ENCODE peak calls at places on chromosome 9, in nine cellular contexts. D is type B pancreatic cell; W is choroid plexus epithelial cell; K is tibial nerve; N is sigmoid colon; J is foreskin fibroblast; B is activated B cell treated with CpG ODN at 0.5 μM for 24 hours; S is WTC11; X is CD8-positive, alpha-beta T cell. E is an unnamed sample.

GRCh38 chr9:134556531-134557068 is 85.0 kb upstream of the COL5A1 start:
- DNase-seq in D (no peak), W (peak), K (no peak), N (peak), J (peak), B (no peak), S (no peak), X (no peak), E (no peak)

GRCh38 chr9:92359380-92360007 is 33.7 kb downstream of the CENPP start:
- DNase-seq in D (no peak), W (no peak), K (no peak), N (no peak), J (no peak), B (no peak), S (no peak), X (no peak), E (no peak)

GRCh38 chr9:111926421-111926875 is 29.8 kb downstream of the UGCG start:
- DNase-seq in D (no peak), W (peak), K (no peak), N (peak), J (peak), B (peak), S (no peak), X (peak), E (no peak)

GRCh38 chr9:136695435-136695895 is 8.2 kb upstream of the AGPAT2 start:
- DNase-seq in D (no peak), W (no peak), K (no peak), N (no peak), J (no peak), B (no peak), S (no peak), X (no peak), E (no peak)

GRCh38 chr9:83981126-83981871 is 694 bp downstream of the RMI1 start:
- DNase-seq in D (no peak), W (peak), K (no peak), N (peak), J (peak), B (no peak), S (no peak), X (no peak), E (no peak)

GRCh38 chr9:5667391-5667790 is 38.5 kb downstream of the RIC1 start:
- DNase-seq in D (no peak), W (no peak), K (no peak), N (no peak), J (no peak), B (no peak), S (no peak), X (no peak), E (no peak)

GRCh38 chr9:89114741-89115140 is 63.9 kb downstream of the SHC3 start:
- DNase-seq in D (no peak), W (no peak), K (no peak), N (no peak), J (no peak), B (no peak), S (no peak), X (no peak), E (no peak)

GRCh38 chr9:72554221-72554641 is 32.8 kb downstream of the TMC1 start:
- DNase-seq in D (no peak), W (peak), K (no peak), N (no peak), J (peak), B (no peak), S (no peak), X (no peak), E (peak)

GRCh38 chr9:120918931-120919638 is 7.5 kb downstream of the TRAF1 start:
- DNase-seq in D (no peak), W (peak), K (no peak), N (no peak), J (peak), B (no peak), S (no peak), X (no peak), E (no peak)

GRCh38 chr9:122835313-122835731 is 6.9 kb upstream of the PDCL start:
- DNase-seq in D (no peak), W (no peak), K (no peak), N (no peak), J (no peak), B (no peak), S (no peak), X (no peak), E (no peak)

GRCh38 chr9:81976351-81976750 is 12.2 kb upstream of the SPATA31D1 start:
- DNase-seq in D (no peak), W (no peak), K (no peak), N (no peak), J (no peak), B (no peak), S (peak), X (no peak), E (no peak)

GRCh38 chr9:76107487-76107886 is 217.0 kb downstream of the PCSK5 start:
- DNase-seq in D (no peak), W (no peak), K (no peak), N (peak), J (peak), B (no peak), S (no peak), X (no peak), E (no peak)

GRCh38 chr9:137452761-137453642 is 6.1 kb downstream of the NSMF start:
- DNase-seq in D (no peak), W (no peak), K (no peak), N (peak), J (no peak), B (no peak), S (no peak), X (peak), E (no peak)

GRCh38 chr9:130766031-130766903 is 68.8 kb upstream of the ABL1 start:
- DNase-seq in D (no peak), W (no peak), K (no peak), N (peak), J (no peak), B (no peak), S (no peak), X (no peak), E (no peak)

GRCh38 chr9:131464354-131465000 is 38.2 kb upstream of the POMT1 start:
- DNase-seq in D (no peak), W (no peak), K (no peak), N (peak), J (no peak), B (no peak), S (no peak), X (no peak), E (no peak)

GRCh38 chr9:123111427-123111826 is 78.0 kb downstream of the GPR21 start:
- DNase-seq in D (no peak), W (no peak), K (no peak), N (no peak), J (no peak), B (no peak), S (no peak), X (no peak), E (no peak)

GRCh38 chr9:17600962-17601593 is 22.2 kb downstream of the SH3GL2 start:
- DNase-seq in D (no peak), W (peak), K (no peak), N (no peak), J (no peak), B (no peak), S (no peak), X (no peak), E (no peak)

GRCh38 chr9:72812622-72813111 is 140.2 kb downstream of the ALDH1A1 start:
- DNase-seq in D (no peak), W (no peak), K (no peak), N (no peak), J (peak), B (no peak), S (no peak), X (no peak), E (no peak)

GRCh38 chr9:34256104-34256503 is 73.0 kb downstream of the KIF24 start:
- DNase-seq in D (no peak), W (peak), K (no peak), N (no peak), J (peak), B (no peak), S (peak), X (no peak), E (no peak)
- TF ChIP-seq CTCF in D (no peak), W (peak), K (no peak), N (no peak), J (peak), B (no peak), S (no peak), X (no peak), E (peak)

DNA sequence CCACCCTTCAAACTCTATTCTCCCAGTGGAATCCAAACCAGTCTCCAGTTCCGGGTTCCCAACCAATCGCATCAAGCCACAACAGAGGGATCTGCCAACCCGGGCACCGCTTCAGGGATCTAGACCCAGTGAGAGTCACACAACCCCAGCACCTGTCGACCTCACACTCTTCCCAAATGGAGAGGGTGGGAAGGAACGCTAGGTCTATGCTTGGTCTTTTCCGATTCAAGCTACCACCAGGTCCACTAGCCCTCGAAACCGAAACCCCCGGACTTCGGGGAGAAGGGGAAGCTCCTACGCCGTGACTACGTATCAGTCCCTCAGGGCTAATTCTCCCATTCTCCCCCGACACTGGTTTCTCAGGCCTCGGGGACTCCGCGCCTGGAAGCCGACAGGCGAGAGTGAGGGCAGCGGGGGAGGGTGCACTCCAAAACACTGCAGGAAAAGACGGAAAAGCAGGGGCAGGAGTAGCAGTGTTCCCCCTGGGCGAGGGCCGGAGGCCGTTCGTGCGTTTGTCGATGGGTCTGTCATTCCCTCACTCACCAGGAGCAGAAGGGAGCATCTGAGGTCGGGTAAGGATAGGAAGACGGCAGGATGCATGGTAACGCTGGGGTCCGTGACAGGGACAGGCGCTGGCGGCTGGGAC is 436 bp downstream of the ERP44 start:
- DNase-seq in D (peak), W (peak), K (no peak), N (peak), J (peak), B (peak), S (peak), X (no peak), E (no peak)
- TF ChIP-seq CTCF in D (no peak), W (no peak), K (no peak), N (no peak), J (no peak), B (no peak), S (no peak), X (no peak), E (no peak)

DNA sequence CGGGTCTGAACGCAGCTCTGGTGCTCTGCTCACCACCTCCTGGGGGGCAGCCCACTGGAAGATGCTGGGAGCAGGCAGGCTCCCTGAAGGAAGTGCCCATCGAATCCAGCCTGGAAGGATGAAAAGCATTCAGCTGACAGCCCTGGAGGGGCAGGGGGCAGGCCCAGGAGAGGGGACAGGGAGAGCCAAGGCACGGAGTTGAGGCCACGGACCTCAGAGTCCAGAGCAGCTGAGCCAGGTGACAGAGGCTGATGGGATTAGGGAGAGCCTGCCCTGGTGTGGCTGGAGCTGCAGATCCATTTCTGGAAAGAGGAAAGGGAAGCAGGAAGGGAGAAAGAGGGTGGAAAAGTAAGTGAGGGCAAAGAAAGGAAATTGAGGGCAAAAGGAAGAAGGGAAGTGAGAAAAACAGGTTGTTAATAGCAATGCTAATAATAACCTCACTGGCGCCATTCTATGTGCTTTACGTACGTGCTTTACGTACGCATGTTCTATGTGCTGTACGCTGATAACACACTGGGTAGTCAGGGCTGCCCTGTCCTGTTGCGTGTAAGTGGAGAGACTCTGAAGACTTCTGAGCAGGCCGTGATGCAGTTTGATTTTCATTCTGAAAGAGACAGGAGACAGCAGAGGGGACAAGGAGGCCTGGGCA is 52.6 kb downstream of the LMX1B start:
- DNase-seq in D (no peak), W (no peak), K (no peak), N (no peak), J (no peak), B (no peak), S (no peak), X (no peak), E (no peak)
- TF ChIP-seq CTCF in D (no peak), W (no peak), K (no peak), N (no peak), J (no peak), B (no peak), S (no peak), X (no peak), E (no peak)

DNA sequence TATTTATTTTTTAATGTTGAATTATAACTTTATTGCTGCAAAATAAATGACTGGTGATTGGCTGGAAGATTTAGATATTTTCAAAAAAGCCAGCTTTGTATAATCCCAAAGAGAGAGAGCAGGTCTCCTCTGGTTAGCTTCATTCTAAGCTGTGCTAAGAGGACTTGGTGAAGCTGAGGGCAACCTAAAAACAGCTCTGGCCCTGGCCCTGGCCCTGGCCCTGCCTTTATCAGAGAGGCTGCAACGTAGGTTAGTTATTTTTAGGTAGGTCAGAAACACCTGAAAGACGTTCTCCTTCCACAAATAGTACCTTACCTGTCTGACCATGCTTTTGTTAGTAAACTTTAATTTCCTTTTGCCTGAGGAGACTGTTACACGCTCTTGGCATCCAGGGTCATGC is 58.7 kb downstream of the KLF9 start:
- DNase-seq in D (no peak), W (no peak), K (no peak), N (no peak), J (no peak), B (no peak), S (no peak), X (no peak), E (no peak)
- TF ChIP-seq CTCF in D (no peak), W (no peak), K (no peak), N (no peak), J (no peak), B (no peak), S (no peak), X (no peak), E (no peak)

DNA sequence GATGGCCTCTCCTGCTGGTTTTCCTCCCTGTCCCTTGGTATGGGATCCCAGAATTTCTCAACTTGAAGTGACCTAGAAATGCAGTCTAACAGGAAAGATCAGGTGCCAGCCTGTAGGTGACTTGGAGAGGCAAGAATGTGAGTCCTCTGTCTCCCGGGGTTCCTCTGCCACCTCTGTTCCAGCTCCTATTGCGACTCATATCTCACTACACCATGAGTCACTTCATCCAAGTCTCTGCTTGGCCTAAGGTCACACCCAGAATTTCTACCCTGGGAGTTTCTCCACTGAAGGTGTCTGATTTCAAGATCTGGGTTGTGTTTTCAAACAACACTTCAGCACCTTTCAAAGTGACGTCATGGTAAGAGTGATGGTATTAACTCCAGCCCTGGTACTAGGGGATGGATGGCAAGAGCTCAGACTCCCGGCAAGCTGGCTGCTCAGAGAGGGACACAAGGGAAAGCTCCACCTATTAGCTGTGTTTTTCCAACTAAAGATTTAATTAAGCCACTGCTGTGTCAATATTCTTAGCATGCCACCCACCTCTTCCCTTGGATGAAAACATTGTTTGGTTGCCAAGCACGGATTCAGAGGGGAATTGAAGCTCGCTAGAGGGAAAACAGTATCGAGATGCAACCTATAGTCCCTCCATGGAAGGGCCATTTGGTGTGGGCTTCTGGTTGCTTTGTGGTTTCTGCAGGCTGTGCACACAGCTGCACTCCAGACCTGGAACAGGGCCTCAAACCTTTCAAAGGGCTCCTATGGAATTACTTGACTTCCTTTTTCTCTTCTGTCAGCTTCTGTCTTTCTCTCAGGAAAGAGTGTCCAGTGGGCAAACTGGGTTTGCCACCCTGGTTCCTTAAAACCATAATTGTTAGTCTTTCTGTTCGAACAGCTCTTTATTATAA is 205.7 kb downstream of the GAS1 start:
- DNase-seq in D (no peak), W (peak), K (no peak), N (no peak), J (peak), B (no peak), S (no peak), X (no peak), E (no peak)
- TF ChIP-seq CTCF in D (no peak), W (no peak), K (no peak), N (no peak), J (no peak), B (no peak), S (no peak), X (no peak), E (no peak)

GRCh38 chr9:21995652-21996275 is 1.2 kb downstream of the CDKN2B-AS1 start:
- DNase-seq in D (no peak), W (peak), K (no peak), N (no peak), J (peak), B (peak), S (peak), X (no peak), E (no peak)
- TF ChIP-seq CTCF in D (peak), W (peak), K (peak), N (no peak), J (peak), B (no peak), S (no peak), X (no peak), E (peak)

DNA sequence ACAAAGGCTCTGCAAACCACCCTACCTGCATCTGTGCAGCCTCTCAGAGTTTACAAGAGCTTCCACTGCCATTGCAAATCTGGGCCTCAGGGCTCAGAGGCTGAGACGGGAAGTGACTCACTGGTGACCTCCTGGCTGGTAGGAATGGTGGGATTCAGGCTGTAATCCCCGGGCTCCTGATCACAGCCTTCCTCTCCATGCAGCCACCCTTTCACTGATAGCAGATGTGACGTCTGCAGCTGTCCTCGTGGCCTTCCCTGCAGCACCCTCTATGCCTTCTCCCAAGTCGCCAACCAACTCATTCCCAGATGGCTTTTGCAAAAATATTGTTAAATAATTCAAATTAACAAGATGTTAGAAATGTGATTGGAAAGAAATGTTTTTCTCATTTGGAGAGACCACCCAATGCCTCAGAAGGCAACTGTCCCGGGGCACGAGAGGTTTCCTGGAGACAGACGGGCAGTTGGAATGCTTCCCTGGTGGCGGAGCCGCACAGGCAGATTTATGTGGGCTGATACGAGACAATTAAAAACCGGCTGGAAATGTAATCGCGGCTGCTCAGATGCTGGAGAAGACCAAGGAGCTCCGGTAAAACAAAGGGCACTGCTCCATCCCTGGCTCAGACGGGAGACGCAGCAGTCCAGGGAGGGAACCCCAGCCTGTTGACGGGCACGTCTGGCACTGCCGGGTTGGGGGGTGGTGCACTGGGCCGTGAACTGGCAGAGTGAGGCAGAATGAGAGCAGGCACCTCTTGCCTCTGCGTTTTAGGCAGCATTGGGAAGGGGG is 34.4 kb upstream of the SLC25A51 start:
- DNase-seq in D (no peak), W (peak), K (no peak), N (no peak), J (peak), B (no peak), S (no peak), X (no peak), E (peak)
- TF ChIP-seq CTCF in D (no peak), W (peak), K (no peak), N (no peak), J (no peak), B (no peak), S (no peak), X (no peak), E (no peak)

GRCh38 chr9:2727966-2728613 is 10.8 kb downstream of the KCNV2 start:
- DNase-seq in D (no peak), W (peak), K (no peak), N (no peak), J (peak), B (no peak), S (no peak), X (no peak), E (peak)
- TF ChIP-seq CTCF in D (peak), W (peak), K (peak), N (no peak), J (peak), B (no peak), S (no peak), X (no peak), E (peak)

DNA sequence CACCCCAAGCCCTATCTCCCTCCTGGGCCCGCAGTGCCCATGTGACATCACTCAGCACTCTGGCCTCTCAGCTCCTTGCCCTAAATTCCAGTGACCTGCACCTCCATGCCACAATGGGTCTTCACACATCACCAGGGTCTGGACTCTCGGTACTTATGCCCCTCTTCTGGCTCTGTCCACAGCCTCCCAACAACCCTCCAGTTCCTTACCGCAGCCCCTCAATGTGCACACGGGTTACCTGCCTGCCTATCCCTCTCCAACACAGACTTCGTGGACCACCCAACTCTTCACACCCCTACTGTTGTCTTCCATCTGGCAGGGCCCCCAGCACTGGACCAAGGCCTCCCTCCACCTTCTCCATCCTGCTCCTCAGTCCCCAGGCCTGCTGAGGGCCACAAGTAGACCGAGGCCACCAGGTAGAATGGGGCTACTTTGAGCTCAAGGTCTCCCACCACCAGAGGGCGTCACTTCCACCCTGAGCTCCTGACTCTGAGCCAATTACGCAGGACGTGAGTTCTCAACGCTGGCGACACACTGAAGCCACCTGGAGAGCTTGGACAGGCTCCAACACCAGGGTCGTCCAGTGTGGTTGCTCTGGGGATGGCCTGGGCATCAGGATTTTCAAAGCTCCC is 172.1 kb downstream of the GABBR2 start:
- DNase-seq in D (no peak), W (peak), K (no peak), N (no peak), J (no peak), B (no peak), S (peak), X (no peak), E (no peak)
- TF ChIP-seq CTCF in D (peak), W (peak), K (no peak), N (no peak), J (peak), B (no peak), S (peak), X (no peak), E (no peak)

E was measured in AG09319.